ENCODE peak calls at places on chromosome 22, in five cellular contexts. One of them, this sample, is unnamed.

GRCh38 chr22:17368144-17368726 is 1.0 kb upstream of the CECR2 start:
- DNase-seq in PC-9: no peak
- DNase-seq in SJCRH30: no peak
- DNase-seq in AG04450: no peak
- DNase-seq in lower lobe of right lung: no peak
- DNase-seq in this sample: no peak

GRCh38 chr22:44523981-44524759 is 26.1 kb upstream of the RTL6 start:
- DNase-seq in SJCRH30: peak; percentile 46
- DNase-seq in PC-9: no peak
- DNase-seq in lower lobe of right lung: no peak
- DNase-seq in AG04450: peak; percentile 96
- DNase-seq in this sample: no peak

GRCh38 chr22:29393019-29393608 is 4.7 kb upstream of the AP1B1 start:
- DNase-seq in SJCRH30: no peak
- DNase-seq in lower lobe of right lung: no peak
- DNase-seq in AG04450: no peak
- DNase-seq in PC-9: no peak
- DNase-seq in this sample: no peak

GRCh38 chr22:29630180-29630498 is 26.7 kb downstream of the NF2 start:
- DNase-seq in SJCRH30: no peak
- DNase-seq in AG04450: no peak
- DNase-seq in lower lobe of right lung: no peak
- DNase-seq in PC-9: no peak
- DNase-seq in this sample: no peak

GRCh38 chr22:23878219-23878618 is 16.0 kb upstream of the MIF start:
- DNase-seq in SJCRH30: no peak
- DNase-seq in lower lobe of right lung: no peak
- DNase-seq in AG04450: no peak
- DNase-seq in PC-9: no peak
- DNase-seq in this sample: no peak

GRCh38 chr22:37454857-37455686 is 27.8 kb upstream of the ELFN2 start:
- DNase-seq in SJCRH30: no peak
- DNase-seq in PC-9: peak; percentile 65
- DNase-seq in AG04450: no peak
- DNase-seq in lower lobe of right lung: peak; percentile 59
- DNase-seq in this sample: no peak

GRCh38 chr22:33013531-33014162 is 44.5 kb downstream of the SYN3 start:
- DNase-seq in lower lobe of right lung: no peak
- DNase-seq in PC-9: no peak
- DNase-seq in SJCRH30: no peak
- DNase-seq in AG04450: no peak
- DNase-seq in this sample: no peak

GRCh38 chr22:37731804-37732471 is 35.1 kb downstream of the TRIOBP start:
- DNase-seq in PC-9: no peak
- DNase-seq in AG04450: no peak
- DNase-seq in lower lobe of right lung: no peak
- DNase-seq in SJCRH30: no peak
- DNase-seq in this sample: no peak

GRCh38 chr22:29004647-29005371 is 56.8 kb downstream of the C22orf31 start:
- DNase-seq in PC-9: no peak
- DNase-seq in lower lobe of right lung: peak; percentile 66
- DNase-seq in SJCRH30: no peak
- DNase-seq in AG04450: no peak
- DNase-seq in this sample: no peak

GRCh38 chr22:33213383-33214075 is 155.3 kb upstream of the SYN3 start:
- DNase-seq in lower lobe of right lung: no peak
- DNase-seq in SJCRH30: no peak
- DNase-seq in PC-9: no peak
- DNase-seq in AG04450: no peak
- DNase-seq in this sample: no peak

GRCh38 chr22:29787371-29787980 is 20.3 kb downstream of the UQCR10 start:
- DNase-seq in PC-9: peak; percentile 55
- DNase-seq in SJCRH30: no peak
- DNase-seq in AG04450: no peak
- DNase-seq in lower lobe of right lung: no peak
- DNase-seq in this sample: no peak

GRCh38 chr22:42743501-42743991 is 22.9 kb upstream of the A4GALT start:
- DNase-seq in lower lobe of right lung: peak; percentile 55
- DNase-seq in SJCRH30: peak; percentile 95
- DNase-seq in AG04450: no peak
- DNase-seq in PC-9: peak; percentile 77
- DNase-seq in this sample: no peak

GRCh38 chr22:34068011-34068410 is 147.7 kb upstream of the LARGE1 start:
- DNase-seq in SJCRH30: peak; percentile 53
- DNase-seq in PC-9: no peak
- DNase-seq in AG04450: no peak
- DNase-seq in lower lobe of right lung: no peak
- DNase-seq in this sample: no peak

GRCh38 chr22:48947636-48948035 is 880.0 kb downstream of the BRD1 start:
- DNase-seq in AG04450: no peak
- DNase-seq in lower lobe of right lung: no peak
- DNase-seq in SJCRH30: no peak
- DNase-seq in PC-9: no peak
- DNase-seq in this sample: no peak

GRCh38 chr22:17501679-17502285 is 61.5 kb upstream of the SLC25A18 start:
- DNase-seq in SJCRH30: peak; percentile 83
- DNase-seq in AG04450: peak; percentile 27
- DNase-seq in PC-9: peak; percentile 10
- DNase-seq in lower lobe of right lung: no peak
- DNase-seq in this sample: no peak

GRCh38 chr22:42608481-42609361 is 6.0 kb downstream of the POLDIP3 start:
- DNase-seq in SJCRH30: peak; percentile 89
- DNase-seq in PC-9: peak; percentile 25
- DNase-seq in lower lobe of right lung: no peak
- DNase-seq in AG04450: peak; percentile 45
- DNase-seq in this sample: no peak

GRCh38 chr22:26514419-26515161 is 2.3 kb upstream of the TFIP11 start:
- DNase-seq in PC-9: no peak
- DNase-seq in SJCRH30: no peak
- DNase-seq in lower lobe of right lung: no peak
- DNase-seq in AG04450: no peak
- DNase-seq in this sample: no peak

GRCh38 chr22:38026130-38027111 is 30.8 kb upstream of the PICK1 start:
- DNase-seq in SJCRH30: peak; percentile 40
- DNase-seq in lower lobe of right lung: peak; percentile 25
- DNase-seq in AG04450: no peak
- DNase-seq in PC-9: no peak
- DNase-seq in this sample: peak; percentile 45

GRCh38 chr22:44166448-44166847 is 14.3 kb upstream of the PARVG start:
- DNase-seq in SJCRH30: no peak
- DNase-seq in PC-9: no peak
- DNase-seq in AG04450: no peak
- DNase-seq in lower lobe of right lung: no peak
- DNase-seq in this sample: no peak

DNA sequence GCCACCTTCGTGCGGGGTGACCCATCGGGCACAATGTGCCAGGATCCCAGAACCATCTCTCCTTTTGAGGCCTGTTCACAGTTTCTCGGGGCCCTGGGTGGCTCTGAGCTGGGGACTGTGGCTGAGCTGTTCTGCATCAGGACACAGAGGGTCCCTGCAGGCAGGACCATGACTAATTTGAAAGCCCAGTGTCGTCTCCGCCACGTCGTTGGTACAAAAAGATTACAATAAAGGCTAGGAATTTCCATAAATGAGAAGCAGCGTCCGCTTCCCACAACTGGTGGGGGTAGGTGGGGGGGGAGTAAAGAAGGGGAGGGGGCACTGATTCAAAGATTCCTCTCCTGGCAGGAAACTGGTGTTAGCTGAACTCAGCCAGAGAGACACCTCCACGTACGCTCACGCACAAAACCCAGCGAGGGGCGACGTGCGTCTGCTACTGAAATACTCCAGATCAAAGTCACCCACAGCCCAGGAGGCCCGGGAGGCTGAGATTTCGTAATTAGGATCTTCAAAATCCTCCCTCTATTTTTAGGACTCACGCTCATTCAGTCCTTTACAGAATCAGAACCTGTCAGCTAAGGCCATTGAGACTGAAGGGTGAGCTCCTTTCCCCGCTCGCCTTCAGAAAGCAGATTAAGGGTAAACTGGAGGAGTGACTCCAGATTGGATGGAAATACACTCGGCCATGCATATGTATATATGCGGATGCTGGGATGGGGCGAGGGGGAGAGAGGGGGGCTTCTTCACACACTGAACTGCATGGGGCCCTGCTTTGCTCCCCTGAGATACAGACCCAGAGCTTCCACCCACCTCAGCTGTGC is 10.9 kb downstream of the MN1 start:
- DNase-seq in lower lobe of right lung: no peak
- DNase-seq in PC-9: no peak
- DNase-seq in SJCRH30: peak; percentile 70
- DNase-seq in AG04450: no peak
- DNase-seq in this sample: no peak
- H3K4me3 ChIP-seq in lower lobe of right lung: no peak overlapping the region
- H3K4me3 ChIP-seq in PC-9: no peak overlapping the region
- H3K4me3 ChIP-seq in SJCRH30: peak overlapping the region; percentile 20
- H3K4me3 ChIP-seq in AG04450: no peak overlapping the region
- H3K4me3 ChIP-seq in this sample: no peak overlapping the region

GRCh38 chr22:50198624-50199017 is 2.2 kb upstream of the SELENOO start:
- DNase-seq in SJCRH30: no peak
- DNase-seq in PC-9: no peak
- DNase-seq in AG04450: no peak
- DNase-seq in lower lobe of right lung: no peak
- DNase-seq in this sample: no peak

GRCh38 chr22:50200333-50201190 is at the start of gene SELENOO:
- DNase-seq in PC-9: peak; percentile 89
- DNase-seq in AG04450: peak; percentile 42
- DNase-seq in lower lobe of right lung: peak; percentile 93
- DNase-seq in SJCRH30: peak; percentile 95
- DNase-seq in this sample: peak; percentile 87

GRCh38 chr22:50199836-50200332 is 927 bp upstream of the SELENOO start:
- DNase-seq in PC-9: no peak
- DNase-seq in SJCRH30: peak; percentile 49
- DNase-seq in lower lobe of right lung: no peak
- DNase-seq in AG04450: no peak
- DNase-seq in this sample: no peak

GRCh38 chr22:50197856-50198623 is 2.8 kb upstream of the SELENOO start:
- DNase-seq in AG04450: no peak
- DNase-seq in SJCRH30: no peak
- DNase-seq in PC-9: no peak
- DNase-seq in lower lobe of right lung: no peak
- DNase-seq in this sample: no peak

DNA sequence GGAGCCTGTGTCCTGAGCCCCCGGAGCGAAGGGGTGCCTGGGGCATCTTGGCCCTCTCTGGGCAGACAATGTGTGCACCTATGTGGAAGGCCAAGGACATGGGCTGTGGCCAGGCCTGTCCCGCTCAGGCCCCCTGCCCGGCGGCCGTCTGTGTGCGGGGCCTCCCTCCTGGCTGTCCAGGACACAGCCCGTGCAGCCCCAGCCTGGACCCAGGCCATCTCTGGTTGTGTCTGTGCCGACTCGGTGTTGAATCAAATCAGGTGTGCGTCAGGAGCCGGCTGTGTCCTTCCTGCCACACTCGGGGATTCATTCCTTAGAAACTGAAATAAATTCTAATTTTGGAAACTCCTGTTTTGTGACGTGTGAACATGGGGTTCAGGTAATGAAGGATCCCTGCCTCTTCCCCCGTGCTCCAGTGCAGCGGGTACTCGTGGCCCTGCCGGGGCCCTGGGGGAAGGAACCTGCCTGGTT is 1.5 kb upstream of the SELENOO start:
- DNase-seq in PC-9: no peak
- DNase-seq in lower lobe of right lung: no peak
- DNase-seq in SJCRH30: no peak
- DNase-seq in AG04450: no peak
- DNase-seq in this sample: no peak
- H3K4me3 ChIP-seq in PC-9: no peak overlapping the region
- H3K4me3 ChIP-seq in lower lobe of right lung: no peak overlapping the region
- H3K4me3 ChIP-seq in SJCRH30: no peak overlapping the region
- H3K4me3 ChIP-seq in AG04450: no peak overlapping the region
- H3K4me3 ChIP-seq in this sample: no peak overlapping the region

GRCh38 chr22:40479126-40479800 is 108.9 kb downstream of the SGSM3 start:
- DNase-seq in PC-9: no peak
- DNase-seq in lower lobe of right lung: no peak
- DNase-seq in SJCRH30: no peak
- DNase-seq in AG04450: no peak
- DNase-seq in this sample: no peak
- H3K4me3 ChIP-seq in PC-9: no peak overlapping the region
- H3K4me3 ChIP-seq in lower lobe of right lung: no peak overlapping the region
- H3K4me3 ChIP-seq in SJCRH30: no peak overlapping the region
- H3K4me3 ChIP-seq in AG04450: no peak overlapping the region
- H3K4me3 ChIP-seq in this sample: no peak overlapping the region

DNA sequence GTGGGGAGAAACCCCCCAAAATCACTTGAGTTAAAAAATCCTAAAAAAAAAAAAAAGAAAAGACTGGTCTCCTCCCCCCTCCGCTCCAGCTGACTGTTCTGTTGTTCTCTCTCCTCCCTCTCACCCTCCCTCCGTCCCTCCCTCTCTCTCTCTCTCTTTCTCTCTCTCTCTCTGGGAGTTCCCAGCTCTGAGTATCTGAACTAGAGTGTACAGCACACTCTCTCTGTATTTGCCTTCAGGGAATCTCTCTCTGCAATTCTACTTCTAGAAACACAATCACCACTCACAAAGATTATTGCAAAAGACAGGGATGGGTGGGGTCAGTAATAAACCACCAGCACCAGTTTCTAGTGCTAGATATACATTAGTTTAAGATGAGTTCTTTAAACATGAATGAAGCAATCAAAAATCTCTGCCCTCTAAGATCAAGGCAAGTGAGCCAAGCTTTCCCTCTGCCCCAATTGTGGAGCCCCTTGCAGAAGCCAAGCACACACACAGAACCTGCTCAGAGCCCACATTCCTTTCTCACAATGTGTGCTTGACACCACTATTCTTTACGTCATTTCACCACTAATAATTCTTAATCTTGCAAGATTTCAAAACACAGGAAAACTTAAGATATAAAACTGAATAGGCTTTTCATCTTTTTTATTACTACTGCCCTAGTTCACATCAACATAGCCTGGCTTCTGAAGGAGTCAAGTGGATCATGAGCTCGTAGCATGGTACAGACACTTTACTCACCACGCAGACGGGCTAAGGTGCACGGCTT is 133.5 kb downstream of the RBFOX2 start:
- DNase-seq in AG04450: peak; percentile 29
- DNase-seq in SJCRH30: no peak
- DNase-seq in PC-9: peak; percentile 49
- DNase-seq in lower lobe of right lung: no peak
- DNase-seq in this sample: no peak
- H3K4me3 ChIP-seq in AG04450: no peak overlapping the region
- H3K4me3 ChIP-seq in SJCRH30: no peak overlapping the region
- H3K4me3 ChIP-seq in PC-9: peak overlapping the region; percentile 33
- H3K4me3 ChIP-seq in lower lobe of right lung: peak overlapping the region; percentile 6
- H3K4me3 ChIP-seq in this sample: no peak overlapping the region

GRCh38 chr22:22520020-22520656 is at the start of gene ZNF280A:
- DNase-seq in SJCRH30: peak; percentile 59
- DNase-seq in lower lobe of right lung: no peak
- DNase-seq in AG04450: no peak
- DNase-seq in PC-9: no peak
- DNase-seq in this sample: no peak
- H3K4me3 ChIP-seq in SJCRH30: peak within 1 kb of the TSS; percentile 44
- H3K4me3 ChIP-seq in lower lobe of right lung: no peak within 1 kb of the TSS
- H3K4me3 ChIP-seq in AG04450: no peak within 1 kb of the TSS
- H3K4me3 ChIP-seq in PC-9: no peak within 1 kb of the TSS
- H3K4me3 ChIP-seq in this sample: no peak within 1 kb of the TSS

GRCh38 chr22:19765477-19766234 is 5.1 kb downstream of the TBX1 start:
- DNase-seq in PC-9: no peak
- DNase-seq in SJCRH30: no peak
- DNase-seq in AG04450: no peak
- DNase-seq in lower lobe of right lung: no peak
- DNase-seq in this sample: no peak
- H3K4me3 ChIP-seq in PC-9: no peak overlapping the region
- H3K4me3 ChIP-seq in SJCRH30: no peak overlapping the region
- H3K4me3 ChIP-seq in AG04450: no peak overlapping the region
- H3K4me3 ChIP-seq in lower lobe of right lung: peak overlapping the region; percentile 37
- H3K4me3 ChIP-seq in this sample: peak overlapping the region; percentile 29